ENCODE peak calls at places on chromosomes 7 and 10, in ten cellular contexts. J is GM23248; K is lung; N is pancreas; I is Peyer's patch; D is uterus; V is CD8-positive, alpha-beta memory T cell; A is heart right ventricle; P is A549; O is cardiac muscle cell. T is an unnamed sample.

GRCh38 chr10:4541292-4541691 is 284.7 kb upstream of the AKR1E2 start:
- DNase-seq in J (peak; percentile 99), K (no peak), N (no peak), I (no peak), D (no peak), V (no peak), A (no peak), P (peak; percentile 48), O (no peak), T (no peak)

GRCh38 chr10:126022841-126023240 is 126.5 kb downstream of the FANK1 start:
- DNase-seq in J (no peak), K (no peak), N (no peak), I (no peak), D (no peak), V (no peak), A (no peak), P (no peak), O (no peak), T (no peak)

GRCh38 chr7:154568346-154568745 is 434.6 kb downstream of the PAXIP1 start:
- DNase-seq in J (no peak), K (no peak), N (no peak), I (no peak), D (no peak), V (no peak), A (no peak), P (no peak), O (no peak), T (no peak)

GRCh38 chr7:104241135-104241534 is 33.3 kb upstream of the ORC5 start:
- DNase-seq in J (no peak), K (no peak), N (no peak), I (no peak), D (no peak), V (no peak), A (no peak), P (no peak), O (no peak), T (no peak)

GRCh38 chr10:45425628-45426563 is 51.9 kb downstream of the ALOX5 start:
- DNase-seq in J (peak; percentile 26), K (no peak), N (no peak), I (no peak), D (no peak), V (no peak), A (no peak), P (peak; percentile 34), O (no peak), T (peak; percentile 32)

GRCh38 chr10:76117949-76118348 is 686.5 kb downstream of the LRMDA start:
- DNase-seq in J (peak; percentile 90), K (no peak), N (no peak), I (no peak), D (no peak), V (no peak), A (no peak), P (no peak), O (no peak), T (no peak)

GRCh38 chr10:60798870-60799269 is 20.6 kb downstream of the CDK1 start:
- DNase-seq in J (no peak), K (no peak), N (no peak), I (no peak), D (no peak), V (no peak), A (no peak), P (no peak), O (no peak), T (no peak)

GRCh38 chr10:69579661-69580060 is 6.4 kb upstream of the NEUROG3 start:
- DNase-seq in J (no peak), K (no peak), N (no peak), I (no peak), D (no peak), V (no peak), A (no peak), P (no peak), O (no peak), T (no peak)

GRCh38 chr7:44439933-44440332 is 50.5 kb downstream of the NUDCD3 start:
- DNase-seq in J (no peak), K (no peak), N (no peak), I (no peak), D (no peak), V (no peak), A (no peak), P (no peak), O (no peak), T (no peak)

GRCh38 chr7:44445986-44446671 is 44.3 kb downstream of the NUDCD3 start:
- DNase-seq in J (no peak), K (no peak), N (no peak), I (no peak), D (no peak), V (no peak), A (no peak), P (no peak), O (no peak), T (no peak)

GRCh38 chr7:44438851-44439250 is 51.6 kb downstream of the NUDCD3 start:
- DNase-seq in J (peak; percentile 20), K (no peak), N (no peak), I (no peak), D (no peak), V (no peak), A (no peak), P (no peak), O (no peak), T (no peak)

GRCh38 chr7:44440577-44441078 is 49.8 kb downstream of the NUDCD3 start:
- DNase-seq in J (no peak), K (no peak), N (no peak), I (no peak), D (no peak), V (no peak), A (no peak), P (no peak), O (no peak), T (no peak)

GRCh38 chr7:44441079-44441478 is 49.4 kb downstream of the NUDCD3 start:
- DNase-seq in J (no peak), K (no peak), N (no peak), I (no peak), D (no peak), V (no peak), A (no peak), P (no peak), O (no peak), T (no peak)
- H3K27ac ChIP-seq in J (no peak overlapping the region), K (no peak overlapping the region), N (no peak overlapping the region), I (no peak overlapping the region), D (no peak overlapping the region), V (no peak overlapping the region), A (no peak overlapping the region), P (no peak overlapping the region), O (no peak overlapping the region), T (no peak overlapping the region)

GRCh38 chr10:96272256-96272985 is 1.1 kb upstream of the BLNK start:
- DNase-seq in J (no peak), K (no peak), N (no peak), I (no peak), D (no peak), V (no peak), A (no peak), P (no peak), O (no peak), T (no peak)

GRCh38 chr10:96272986-96273280 is 1.6 kb upstream of the BLNK start:
- DNase-seq in J (no peak), K (no peak), N (no peak), I (no peak), D (no peak), V (no peak), A (no peak), P (no peak), O (no peak), T (no peak)

GRCh38 chr10:96269438-96270300 is 1.7 kb downstream of the BLNK start:
- DNase-seq in J (no peak), K (no peak), N (no peak), I (peak; percentile 68), D (no peak), V (no peak), A (no peak), P (no peak), O (no peak), T (no peak)

GRCh38 chr10:96270564-96270963 is 805 bp downstream of the BLNK start:
- DNase-seq in J (no peak), K (no peak), N (no peak), I (no peak), D (no peak), V (no peak), A (no peak), P (no peak), O (no peak), T (no peak)

GRCh38 chr10:96271017-96271815 is at the start of gene BLNK:
- DNase-seq in J (peak; percentile 23), K (peak; percentile 91), N (peak; percentile 70), I (peak; percentile 91), D (peak; percentile 16), V (no peak), A (peak; percentile 26), P (no peak), O (peak; percentile 20), T (peak; percentile 62)
- H3K27ac ChIP-seq in J (no peak within 1 kb of the TSS), K (no peak within 1 kb of the TSS), N (peak within 1 kb of the TSS; percentile 84), I (peak within 1 kb of the TSS; percentile 82), D (no peak within 1 kb of the TSS), V (no peak within 1 kb of the TSS), A (no peak within 1 kb of the TSS), P (no peak within 1 kb of the TSS), O (peak within 1 kb of the TSS; percentile 29), T (no peak within 1 kb of the TSS)

GRCh38 chr7:37943905-37944736 is 23.7 kb downstream of the EPDR1 start:
- DNase-seq in J (no peak), K (no peak), N (no peak), I (no peak), D (no peak), V (no peak), A (no peak), P (no peak), O (no peak), T (peak; percentile 36)

GRCh38 chr7:37944737-37945054 is 24.3 kb downstream of the EPDR1 start:
- DNase-seq in J (no peak), K (no peak), N (no peak), I (no peak), D (no peak), V (no peak), A (no peak), P (no peak), O (no peak), T (no peak)

GRCh38 chr7:37945336-37945735 is 24.9 kb downstream of the EPDR1 start:
- DNase-seq in J (no peak), K (no peak), N (no peak), I (no peak), D (no peak), V (no peak), A (no peak), P (no peak), O (no peak), T (no peak)

GRCh38 chr7:37947840-37948198 is 27.4 kb downstream of the EPDR1 start:
- DNase-seq in J (no peak), K (no peak), N (no peak), I (no peak), D (no peak), V (no peak), A (no peak), P (no peak), O (no peak), T (no peak)

DNA sequence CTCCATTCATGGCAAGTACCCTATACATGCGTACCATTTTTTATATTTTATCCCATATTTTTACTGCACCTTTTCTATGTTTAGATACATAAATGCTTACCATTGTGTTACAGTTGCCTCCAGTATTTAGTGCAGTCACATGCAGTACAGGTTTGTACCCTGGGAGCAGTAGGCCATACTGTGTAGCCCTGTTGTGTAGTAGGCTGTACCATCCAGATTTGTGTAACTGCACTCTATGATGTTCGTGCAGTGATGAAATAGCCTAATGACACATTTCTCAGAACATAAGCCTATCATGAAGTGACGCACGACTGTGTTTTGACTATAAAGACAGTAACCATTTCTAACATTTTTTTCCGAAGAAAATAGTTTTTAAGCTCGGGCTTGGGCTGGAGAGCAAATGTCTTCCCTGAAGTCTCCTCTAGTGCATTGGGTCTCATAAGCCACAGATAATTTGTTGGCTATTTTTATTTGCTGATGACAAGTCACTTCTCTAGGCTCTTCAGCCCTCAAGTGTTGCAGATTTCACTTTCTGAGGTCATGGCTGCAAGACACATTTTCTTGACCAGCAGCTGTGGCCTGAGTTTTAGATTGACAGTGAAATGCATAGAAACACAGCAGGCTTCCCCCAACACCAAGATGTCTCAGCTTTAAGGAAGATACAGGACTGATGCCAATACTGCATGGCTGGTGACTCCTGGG is 26.8 kb downstream of the EPDR1 start:
- DNase-seq in J (no peak), K (no peak), N (no peak), I (no peak), D (no peak), V (no peak), A (no peak), P (no peak), O (peak; percentile 78), T (no peak)
- H3K27ac ChIP-seq in J (no peak overlapping the region), K (no peak overlapping the region), N (no peak overlapping the region), I (no peak overlapping the region), D (no peak overlapping the region), V (no peak overlapping the region), A (no peak overlapping the region), P (no peak overlapping the region), O (peak overlapping the region; percentile 36), T (no peak overlapping the region)

GRCh38 chr7:151869968-151870918 is 6.7 kb downstream of the PRKAG2 start:
- DNase-seq in J (no peak), K (no peak), N (peak; percentile 39), I (no peak), D (no peak), V (no peak), A (no peak), P (peak; percentile 31), O (no peak), T (no peak)
- H3K27ac ChIP-seq in J (no peak overlapping the region), K (no peak overlapping the region), N (no peak overlapping the region), I (no peak overlapping the region), D (no peak overlapping the region), V (no peak overlapping the region), A (peak overlapping the region; percentile 86), P (peak overlapping the region; percentile 2), O (no peak overlapping the region), T (no peak overlapping the region)